ENCODE peak calls at places on chromosomes 2 and 18, in ten cellular contexts. One of them, this sample, is unnamed.
A peak's percentile ranks its signal among the peaks of the same experiment; 100 is the strongest.

GRCh38 chr2:73339171-73339678 is 45.9 kb upstream of the EGR4 start:
- DNase-seq in left ventricle myocardium inferior: no peak
- DNase-seq in heart right ventricle: no peak
- DNase-seq in ovary: no peak
- DNase-seq in kidney: no peak
- DNase-seq in SK-N-SH: peak; percentile 23
- DNase-seq in gastrocnemius medialis: no peak
- DNase-seq in astrocyte: no peak
- DNase-seq in tibial nerve: no peak
- DNase-seq in lower lobe of right lung: no peak
- DNase-seq in this sample: no peak

GRCh38 chr2:7672027-7672684 is 754.9 kb downstream of the RNF144A start:
- DNase-seq in left ventricle myocardium inferior: peak; percentile 27
- DNase-seq in heart right ventricle: peak; percentile 19
- DNase-seq in ovary: no peak
- DNase-seq in kidney: no peak
- DNase-seq in SK-N-SH: peak; percentile 49
- DNase-seq in gastrocnemius medialis: no peak
- DNase-seq in astrocyte: no peak
- DNase-seq in tibial nerve: no peak
- DNase-seq in lower lobe of right lung: peak; percentile 55
- DNase-seq in this sample: peak; percentile 65

GRCh38 chr2:182435754-182436153 is 8.9 kb upstream of the PDE1A start:
- DNase-seq in left ventricle myocardium inferior: no peak
- DNase-seq in heart right ventricle: no peak
- DNase-seq in ovary: no peak
- DNase-seq in kidney: no peak
- DNase-seq in SK-N-SH: no peak
- DNase-seq in gastrocnemius medialis: no peak
- DNase-seq in astrocyte: peak; percentile 47
- DNase-seq in tibial nerve: no peak
- DNase-seq in lower lobe of right lung: no peak
- DNase-seq in this sample: no peak

GRCh38 chr18:60147326-60147725 is 225.2 kb downstream of the MC4R start:
- DNase-seq in left ventricle myocardium inferior: no peak
- DNase-seq in heart right ventricle: no peak
- DNase-seq in ovary: no peak
- DNase-seq in kidney: no peak
- DNase-seq in SK-N-SH: no peak
- DNase-seq in gastrocnemius medialis: no peak
- DNase-seq in astrocyte: no peak
- DNase-seq in tibial nerve: no peak
- DNase-seq in lower lobe of right lung: no peak
- DNase-seq in this sample: no peak

GRCh38 chr2:168157926-168158325 is 89.5 kb downstream of the STK39 start:
- DNase-seq in left ventricle myocardium inferior: no peak
- DNase-seq in heart right ventricle: no peak
- DNase-seq in ovary: no peak
- DNase-seq in kidney: no peak
- DNase-seq in SK-N-SH: no peak
- DNase-seq in gastrocnemius medialis: no peak
- DNase-seq in astrocyte: peak; percentile 35
- DNase-seq in tibial nerve: no peak
- DNase-seq in lower lobe of right lung: no peak
- DNase-seq in this sample: no peak

GRCh38 chr2:76498387-76498786 is 787.7 kb upstream of the GCFC2 start:
- DNase-seq in left ventricle myocardium inferior: no peak
- DNase-seq in heart right ventricle: no peak
- DNase-seq in ovary: no peak
- DNase-seq in kidney: no peak
- DNase-seq in SK-N-SH: no peak
- DNase-seq in gastrocnemius medialis: no peak
- DNase-seq in astrocyte: no peak
- DNase-seq in tibial nerve: no peak
- DNase-seq in lower lobe of right lung: no peak
- DNase-seq in this sample: peak; percentile 13

GRCh38 chr18:46276736-46277135 is 172.6 kb downstream of the HAUS1 start:
- DNase-seq in left ventricle myocardium inferior: no peak
- DNase-seq in heart right ventricle: no peak
- DNase-seq in ovary: no peak
- DNase-seq in kidney: no peak
- DNase-seq in SK-N-SH: no peak
- DNase-seq in gastrocnemius medialis: no peak
- DNase-seq in astrocyte: no peak
- DNase-seq in tibial nerve: no peak
- DNase-seq in lower lobe of right lung: no peak
- DNase-seq in this sample: no peak

GRCh38 chr2:42566837-42567251 is 1.6 kb upstream of the MTA3 start:
- DNase-seq in left ventricle myocardium inferior: no peak
- DNase-seq in heart right ventricle: no peak
- DNase-seq in ovary: no peak
- DNase-seq in kidney: no peak
- DNase-seq in SK-N-SH: no peak
- DNase-seq in gastrocnemius medialis: no peak
- DNase-seq in astrocyte: peak; percentile 18
- DNase-seq in tibial nerve: no peak
- DNase-seq in lower lobe of right lung: no peak
- DNase-seq in this sample: no peak

GRCh38 chr2:133518646-133519344 is 49.5 kb downstream of the NCKAP5 start:
- DNase-seq in left ventricle myocardium inferior: no peak
- DNase-seq in heart right ventricle: no peak
- DNase-seq in ovary: no peak
- DNase-seq in kidney: no peak
- DNase-seq in SK-N-SH: no peak
- DNase-seq in gastrocnemius medialis: no peak
- DNase-seq in astrocyte: no peak
- DNase-seq in tibial nerve: no peak
- DNase-seq in lower lobe of right lung: no peak
- DNase-seq in this sample: no peak

GRCh38 chr2:214896287-214896686 is 86.8 kb upstream of the BARD1 start:
- DNase-seq in left ventricle myocardium inferior: no peak
- DNase-seq in heart right ventricle: no peak
- DNase-seq in ovary: no peak
- DNase-seq in kidney: no peak
- DNase-seq in SK-N-SH: no peak
- DNase-seq in gastrocnemius medialis: no peak
- DNase-seq in astrocyte: no peak
- DNase-seq in tibial nerve: no peak
- DNase-seq in lower lobe of right lung: no peak
- DNase-seq in this sample: no peak

GRCh38 chr18:27493182-27493581 is 308.1 kb upstream of the CHST9 start:
- DNase-seq in left ventricle myocardium inferior: no peak
- DNase-seq in heart right ventricle: no peak
- DNase-seq in ovary: no peak
- DNase-seq in kidney: no peak
- DNase-seq in SK-N-SH: no peak
- DNase-seq in gastrocnemius medialis: no peak
- DNase-seq in astrocyte: no peak
- DNase-seq in tibial nerve: no peak
- DNase-seq in lower lobe of right lung: no peak
- DNase-seq in this sample: no peak

DNA sequence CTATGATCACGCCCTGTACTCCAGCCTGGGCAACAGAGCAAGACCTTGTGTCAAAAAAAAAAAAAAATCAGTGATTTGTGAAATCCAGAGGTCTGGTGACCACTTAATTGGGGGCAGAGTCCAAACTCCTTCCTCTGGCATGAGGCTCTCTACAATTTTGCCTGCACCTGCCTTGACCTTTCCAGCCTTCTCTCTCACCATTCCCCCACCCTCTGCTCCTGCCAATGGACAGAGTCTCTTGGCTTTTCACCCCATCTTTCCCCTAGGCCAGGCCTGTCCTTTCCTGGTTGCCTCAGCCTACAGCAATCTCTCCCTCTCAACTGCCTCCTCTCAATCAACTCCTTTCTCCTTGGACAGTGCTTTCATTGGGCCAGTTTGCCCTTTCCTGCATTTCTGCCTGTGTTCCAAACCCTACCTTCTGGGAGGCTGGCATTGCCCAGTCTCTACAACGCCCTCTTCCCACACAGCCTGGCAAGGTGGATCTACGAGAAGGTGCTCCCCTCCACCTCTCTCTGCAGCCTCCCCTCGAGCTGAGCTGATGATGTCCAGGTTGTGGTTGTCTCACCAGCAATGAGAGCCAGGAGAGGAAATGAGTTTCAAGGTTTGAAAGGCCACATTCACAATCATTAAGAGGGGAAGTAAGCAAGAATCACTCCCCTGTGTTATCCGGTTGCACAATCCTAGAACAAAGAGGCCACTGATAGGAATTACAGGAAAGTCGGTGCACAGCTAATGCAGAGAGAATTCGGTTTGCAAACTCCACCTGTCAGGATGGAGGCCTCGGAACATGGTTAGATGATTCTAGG is 39.5 kb upstream of the NPAS2 start:
- DNase-seq in left ventricle myocardium inferior: no peak
- DNase-seq in heart right ventricle: no peak
- DNase-seq in ovary: no peak
- DNase-seq in kidney: peak; percentile 64
- DNase-seq in SK-N-SH: no peak
- DNase-seq in gastrocnemius medialis: no peak
- DNase-seq in astrocyte: peak; percentile 85
- DNase-seq in tibial nerve: peak; percentile 35
- DNase-seq in lower lobe of right lung: no peak
- DNase-seq in this sample: no peak
- H3K27ac ChIP-seq in left ventricle myocardium inferior: peak overlapping the region; percentile 52
- H3K27ac ChIP-seq in heart right ventricle: peak overlapping the region; percentile 33
- H3K27ac ChIP-seq in ovary: no peak overlapping the region
- H3K27ac ChIP-seq in kidney: peak overlapping the region; percentile 77
- H3K27ac ChIP-seq in SK-N-SH: no peak overlapping the region
- H3K27ac ChIP-seq in gastrocnemius medialis: no peak overlapping the region
- H3K27ac ChIP-seq in astrocyte: no peak overlapping the region
- H3K27ac ChIP-seq in tibial nerve: no peak overlapping the region
- H3K27ac ChIP-seq in lower lobe of right lung: no peak overlapping the region
- H3K27ac ChIP-seq in this sample: peak overlapping the region; percentile 49

GRCh38 chr2:202056611-202057010 is 16.4 kb upstream of the KIAA2012 start:
- DNase-seq in left ventricle myocardium inferior: no peak
- DNase-seq in heart right ventricle: no peak
- DNase-seq in ovary: no peak
- DNase-seq in kidney: no peak
- DNase-seq in SK-N-SH: no peak
- DNase-seq in gastrocnemius medialis: no peak
- DNase-seq in astrocyte: no peak
- DNase-seq in tibial nerve: no peak
- DNase-seq in lower lobe of right lung: no peak
- DNase-seq in this sample: no peak
- TF ChIP-seq CTCF in left ventricle myocardium inferior: peak; percentile 49
- TF ChIP-seq CTCF in heart right ventricle: peak; percentile 48
- TF ChIP-seq CTCF in ovary: no peak
- TF ChIP-seq CTCF in kidney: peak; percentile 11
- TF ChIP-seq CTCF in SK-N-SH: peak; percentile 54
- TF ChIP-seq CTCF in gastrocnemius medialis: no peak
- TF ChIP-seq CTCF in astrocyte: peak; percentile 46
- TF ChIP-seq CTCF in tibial nerve: no peak
- TF ChIP-seq CTCF in lower lobe of right lung: peak; percentile 19
- TF ChIP-seq CTCF in this sample: peak; percentile 39

GRCh38 chr2:1170241-1170640 is 219.6 kb downstream of the SNTG2 start:
- DNase-seq in left ventricle myocardium inferior: no peak
- DNase-seq in heart right ventricle: no peak
- DNase-seq in ovary: no peak
- DNase-seq in kidney: no peak
- DNase-seq in SK-N-SH: no peak
- DNase-seq in gastrocnemius medialis: no peak
- DNase-seq in astrocyte: no peak
- DNase-seq in tibial nerve: no peak
- DNase-seq in lower lobe of right lung: no peak
- DNase-seq in this sample: no peak

GRCh38 chr2:1170711-1171110 is 220.1 kb downstream of the SNTG2 start:
- DNase-seq in left ventricle myocardium inferior: no peak
- DNase-seq in heart right ventricle: no peak
- DNase-seq in ovary: no peak
- DNase-seq in kidney: no peak
- DNase-seq in SK-N-SH: no peak
- DNase-seq in gastrocnemius medialis: no peak
- DNase-seq in astrocyte: no peak
- DNase-seq in tibial nerve: no peak
- DNase-seq in lower lobe of right lung: no peak
- DNase-seq in this sample: no peak

GRCh38 chr2:1168856-1169255 is 218.2 kb downstream of the SNTG2 start:
- DNase-seq in left ventricle myocardium inferior: no peak
- DNase-seq in heart right ventricle: no peak
- DNase-seq in ovary: no peak
- DNase-seq in kidney: no peak
- DNase-seq in SK-N-SH: no peak
- DNase-seq in gastrocnemius medialis: no peak
- DNase-seq in astrocyte: no peak
- DNase-seq in tibial nerve: no peak
- DNase-seq in lower lobe of right lung: no peak
- DNase-seq in this sample: no peak

GRCh38 chr2:1169291-1169949 is 218.8 kb downstream of the SNTG2 start:
- DNase-seq in left ventricle myocardium inferior: no peak
- DNase-seq in heart right ventricle: no peak
- DNase-seq in ovary: no peak
- DNase-seq in kidney: no peak
- DNase-seq in SK-N-SH: no peak
- DNase-seq in gastrocnemius medialis: no peak
- DNase-seq in astrocyte: no peak
- DNase-seq in tibial nerve: no peak
- DNase-seq in lower lobe of right lung: no peak
- DNase-seq in this sample: no peak

DNA sequence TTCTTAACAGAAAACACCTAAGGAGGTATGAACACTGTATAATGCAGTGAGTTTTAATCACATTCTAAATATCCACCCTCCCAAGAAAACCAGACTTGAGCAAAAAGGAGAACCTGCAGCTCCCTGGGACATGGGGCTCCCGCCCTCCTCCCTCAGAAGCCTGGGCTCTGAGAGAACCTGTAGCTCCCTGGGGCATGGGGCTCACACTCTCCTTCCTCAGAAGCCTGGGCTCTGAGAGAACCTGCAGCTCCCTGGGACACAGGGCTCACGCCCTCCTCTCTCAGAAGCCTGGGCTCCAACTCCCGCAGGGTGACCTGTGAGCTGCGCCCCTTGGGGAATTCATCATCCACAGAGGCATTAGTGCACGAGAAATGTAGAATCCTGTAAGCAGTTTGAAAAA is 222.9 kb downstream of the SNTG2 start:
- DNase-seq in left ventricle myocardium inferior: no peak
- DNase-seq in heart right ventricle: no peak
- DNase-seq in ovary: no peak
- DNase-seq in kidney: no peak
- DNase-seq in SK-N-SH: no peak
- DNase-seq in gastrocnemius medialis: no peak
- DNase-seq in astrocyte: no peak
- DNase-seq in tibial nerve: no peak
- DNase-seq in lower lobe of right lung: no peak
- DNase-seq in this sample: no peak
- H3K4me3 ChIP-seq in left ventricle myocardium inferior: no peak overlapping the region
- H3K4me3 ChIP-seq in heart right ventricle: no peak overlapping the region
- H3K4me3 ChIP-seq in ovary: no peak overlapping the region
- H3K4me3 ChIP-seq in kidney: no peak overlapping the region
- H3K4me3 ChIP-seq in SK-N-SH: no peak overlapping the region
- H3K4me3 ChIP-seq in gastrocnemius medialis: no peak overlapping the region
- H3K4me3 ChIP-seq in astrocyte: no peak overlapping the region
- H3K4me3 ChIP-seq in tibial nerve: no peak overlapping the region
- H3K4me3 ChIP-seq in lower lobe of right lung: no peak overlapping the region
- H3K4me3 ChIP-seq in this sample: no peak overlapping the region

DNA sequence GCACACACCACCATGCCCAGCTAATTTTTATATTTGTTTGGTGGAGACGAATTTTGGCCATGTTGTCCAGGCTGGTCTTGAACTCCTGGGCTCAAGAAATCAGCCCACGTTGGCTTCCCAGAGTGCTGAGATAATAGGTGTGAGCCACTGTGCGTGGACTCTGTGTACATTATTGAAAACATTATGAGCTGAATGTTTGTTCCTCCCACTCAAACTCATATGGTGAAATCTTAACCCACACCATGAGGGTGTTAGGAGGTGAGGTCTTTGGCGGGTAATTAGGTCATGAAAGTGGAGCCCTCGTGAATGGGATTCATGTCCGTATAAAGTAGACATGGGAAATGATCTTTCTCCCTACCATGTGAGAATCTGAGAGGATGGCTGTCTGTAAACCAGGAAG is 83.6 kb downstream of the SPTBN1 start:
- DNase-seq in left ventricle myocardium inferior: no peak
- DNase-seq in heart right ventricle: no peak
- DNase-seq in ovary: no peak
- DNase-seq in kidney: no peak
- DNase-seq in SK-N-SH: no peak
- DNase-seq in gastrocnemius medialis: no peak
- DNase-seq in astrocyte: no peak
- DNase-seq in tibial nerve: no peak
- DNase-seq in lower lobe of right lung: no peak
- DNase-seq in this sample: no peak
- H3K27ac ChIP-seq in left ventricle myocardium inferior: peak overlapping the region; percentile 34
- H3K27ac ChIP-seq in heart right ventricle: peak overlapping the region; percentile 11
- H3K27ac ChIP-seq in ovary: no peak overlapping the region
- H3K27ac ChIP-seq in kidney: no peak overlapping the region
- H3K27ac ChIP-seq in SK-N-SH: no peak overlapping the region
- H3K27ac ChIP-seq in gastrocnemius medialis: no peak overlapping the region
- H3K27ac ChIP-seq in astrocyte: no peak overlapping the region
- H3K27ac ChIP-seq in tibial nerve: no peak overlapping the region
- H3K27ac ChIP-seq in lower lobe of right lung: no peak overlapping the region
- H3K27ac ChIP-seq in this sample: no peak overlapping the region